ENCODE peak calls at places on chromosomes 6 and 20, in seven cellular contexts. One of them, this sample, is unnamed.

GRCh38 chr6:73857341-73857890 is 161.4 kb downstream of the CD109 start:
- DNase-seq in putamen: no peak
- DNase-seq in left cardiac atrium: no peak
- DNase-seq in lung microvascular endothelial cell: no peak
- DNase-seq in aorta: no peak
- DNase-seq in omental fat pad: no peak
- DNase-seq in sigmoid colon: no peak
- DNase-seq in this sample: no peak

GRCh38 chr6:110067837-110068591 is 89.9 kb downstream of the GPR6 start:
- DNase-seq in omental fat pad: no peak
- DNase-seq in putamen: peak
- DNase-seq in sigmoid colon: no peak
- DNase-seq in aorta: no peak
- DNase-seq in lung microvascular endothelial cell: no peak
- DNase-seq in left cardiac atrium: no peak
- DNase-seq in this sample: no peak

GRCh38 chr6:28496099-28496779 is 19.4 kb downstream of the GPX6 start:
- DNase-seq in aorta: no peak
- DNase-seq in left cardiac atrium: no peak
- DNase-seq in lung microvascular endothelial cell: peak
- DNase-seq in putamen: no peak
- DNase-seq in omental fat pad: no peak
- DNase-seq in sigmoid colon: no peak
- DNase-seq in this sample: no peak

GRCh38 chr6:48426636-48427035 is 315.6 kb upstream of the PTCHD4 start:
- DNase-seq in lung microvascular endothelial cell: peak
- DNase-seq in aorta: no peak
- DNase-seq in putamen: no peak
- DNase-seq in sigmoid colon: no peak
- DNase-seq in left cardiac atrium: no peak
- DNase-seq in omental fat pad: no peak
- DNase-seq in this sample: no peak

GRCh38 chr20:32792316-32792715 is 27.4 kb upstream of the MAPRE1 start:
- DNase-seq in sigmoid colon: no peak
- DNase-seq in aorta: no peak
- DNase-seq in left cardiac atrium: no peak
- DNase-seq in putamen: no peak
- DNase-seq in omental fat pad: no peak
- DNase-seq in lung microvascular endothelial cell: no peak
- DNase-seq in this sample: no peak

GRCh38 chr6:151164383-151164782 is 75.4 kb upstream of the AKAP12 start:
- DNase-seq in sigmoid colon: no peak
- DNase-seq in omental fat pad: no peak
- DNase-seq in left cardiac atrium: no peak
- DNase-seq in putamen: no peak
- DNase-seq in aorta: no peak
- DNase-seq in lung microvascular endothelial cell: no peak
- DNase-seq in this sample: no peak

GRCh38 chr6:140225587-140226438 is 851.4 kb upstream of the CITED2 start:
- DNase-seq in aorta: no peak
- DNase-seq in omental fat pad: no peak
- DNase-seq in left cardiac atrium: no peak
- DNase-seq in putamen: no peak
- DNase-seq in lung microvascular endothelial cell: peak
- DNase-seq in sigmoid colon: no peak
- DNase-seq in this sample: no peak

GRCh38 chr20:24070679-24071078 is 82.1 kb upstream of the GGTLC1 start:
- DNase-seq in omental fat pad: no peak
- DNase-seq in left cardiac atrium: no peak
- DNase-seq in aorta: no peak
- DNase-seq in putamen: no peak
- DNase-seq in lung microvascular endothelial cell: no peak
- DNase-seq in sigmoid colon: no peak
- DNase-seq in this sample: no peak

GRCh38 chr20:11822116-11822794 is 95.4 kb upstream of the BTBD3 start:
- DNase-seq in aorta: no peak
- DNase-seq in lung microvascular endothelial cell: no peak
- DNase-seq in omental fat pad: no peak
- DNase-seq in sigmoid colon: no peak
- DNase-seq in putamen: no peak
- DNase-seq in left cardiac atrium: no peak
- DNase-seq in this sample: no peak

GRCh38 chr6:133408543-133408942 is 167.4 kb downstream of the EYA4 start:
- DNase-seq in putamen: no peak
- DNase-seq in aorta: no peak
- DNase-seq in lung microvascular endothelial cell: no peak
- DNase-seq in sigmoid colon: no peak
- DNase-seq in omental fat pad: no peak
- DNase-seq in left cardiac atrium: no peak
- DNase-seq in this sample: no peak

GRCh38 chr6:55664581-55665223 is 85.7 kb upstream of the HMGCLL1 start:
- DNase-seq in sigmoid colon: no peak
- DNase-seq in left cardiac atrium: no peak
- DNase-seq in putamen: no peak
- DNase-seq in aorta: no peak
- DNase-seq in lung microvascular endothelial cell: no peak
- DNase-seq in omental fat pad: no peak
- DNase-seq in this sample: no peak

GRCh38 chr6:133202610-133203343 is 38.4 kb upstream of the EYA4 start:
- DNase-seq in omental fat pad: no peak
- DNase-seq in putamen: no peak
- DNase-seq in lung microvascular endothelial cell: no peak
- DNase-seq in left cardiac atrium: no peak
- DNase-seq in sigmoid colon: no peak
- DNase-seq in aorta: no peak
- DNase-seq in this sample: no peak

GRCh38 chr20:61780066-61780465 is 285.6 kb downstream of the TAF4 start:
- DNase-seq in left cardiac atrium: no peak
- DNase-seq in putamen: no peak
- DNase-seq in aorta: no peak
- DNase-seq in lung microvascular endothelial cell: no peak
- DNase-seq in sigmoid colon: no peak
- DNase-seq in omental fat pad: no peak
- DNase-seq in this sample: peak

GRCh38 chr6:166553563-166554271 is 32.8 kb downstream of the RAMACL start:
- DNase-seq in putamen: no peak
- DNase-seq in sigmoid colon: peak
- DNase-seq in lung microvascular endothelial cell: peak
- DNase-seq in left cardiac atrium: peak
- DNase-seq in omental fat pad: no peak
- DNase-seq in aorta: no peak
- DNase-seq in this sample: peak

GRCh38 chr6:92023410-92023940 is 1395.9 kb downstream of the EPHA7 start:
- DNase-seq in omental fat pad: no peak
- DNase-seq in lung microvascular endothelial cell: no peak
- DNase-seq in aorta: no peak
- DNase-seq in left cardiac atrium: no peak
- DNase-seq in putamen: no peak
- DNase-seq in sigmoid colon: no peak
- DNase-seq in this sample: no peak

GRCh38 chr6:88725111-88725711 is 238.2 kb downstream of the RNGTT start:
- DNase-seq in lung microvascular endothelial cell: peak
- DNase-seq in omental fat pad: no peak
- DNase-seq in sigmoid colon: no peak
- DNase-seq in putamen: no peak
- DNase-seq in left cardiac atrium: peak
- DNase-seq in aorta: no peak
- DNase-seq in this sample: peak

GRCh38 chr6:106159531-106159940 is 73.4 kb downstream of the PRDM1 start:
- DNase-seq in left cardiac atrium: no peak
- DNase-seq in omental fat pad: no peak
- DNase-seq in aorta: no peak
- DNase-seq in putamen: no peak
- DNase-seq in sigmoid colon: no peak
- DNase-seq in lung microvascular endothelial cell: no peak
- DNase-seq in this sample: no peak

GRCh38 chr6:56004421-56004820 is 129.0 kb upstream of the BMP5 start:
- DNase-seq in left cardiac atrium: no peak
- DNase-seq in aorta: no peak
- DNase-seq in sigmoid colon: no peak
- DNase-seq in putamen: no peak
- DNase-seq in omental fat pad: no peak
- DNase-seq in lung microvascular endothelial cell: no peak
- DNase-seq in this sample: no peak

GRCh38 chr6:131744888-131745287 is 34.1 kb upstream of the CTAGE9 start:
- DNase-seq in aorta: no peak
- DNase-seq in lung microvascular endothelial cell: peak
- DNase-seq in putamen: no peak
- DNase-seq in omental fat pad: no peak
- DNase-seq in sigmoid colon: no peak
- DNase-seq in left cardiac atrium: no peak
- DNase-seq in this sample: no peak

GRCh38 chr20:31918471-31919105 is 33.3 kb downstream of the PDRG1 start:
- DNase-seq in omental fat pad: no peak
- DNase-seq in sigmoid colon: peak
- DNase-seq in lung microvascular endothelial cell: no peak
- DNase-seq in putamen: no peak
- DNase-seq in aorta: no peak
- DNase-seq in left cardiac atrium: no peak
- DNase-seq in this sample: peak

GRCh38 chr6:83590413-83590812 is 78.1 kb downstream of the PRSS35 start:
- DNase-seq in sigmoid colon: no peak
- DNase-seq in omental fat pad: no peak
- DNase-seq in aorta: no peak
- DNase-seq in lung microvascular endothelial cell: no peak
- DNase-seq in putamen: no peak
- DNase-seq in left cardiac atrium: no peak
- DNase-seq in this sample: no peak

GRCh38 chr6:26329763-26330511 is 35.1 kb upstream of the BTN3A2 start:
- DNase-seq in lung microvascular endothelial cell: peak
- DNase-seq in sigmoid colon: no peak
- DNase-seq in putamen: no peak
- DNase-seq in left cardiac atrium: no peak
- DNase-seq in aorta: no peak
- DNase-seq in omental fat pad: no peak
- DNase-seq in this sample: no peak